ENCODE peak calls at places on chromosomes 11 and 22, in ten cellular contexts. E is RWPE1; R is effector memory CD4-positive, alpha-beta T cell; N is SK-N-MC; Z is substantia nigra; B is CD4-positive, CD25-positive, alpha-beta regulatory T cell; J is foreskin keratinocyte; X is HCT116; M is cardiac muscle cell; G is heart right ventricle. U is an unnamed sample.

GRCh38 chr11:16584569-16584968 is 153.9 kb upstream of the C11orf58 start:
- DNase-seq in J (no peak), B (no peak), R (no peak), E (no peak), X (no peak), Z (no peak), G (no peak), N (no peak), M (no peak), U (no peak)

GRCh38 chr11:13221722-13222121 is 55.9 kb upstream of the BMAL1 start:
- DNase-seq in R (no peak), M (no peak), X (no peak), N (no peak), Z (no peak), B (no peak), E (no peak), J (no peak), G (no peak), U (no peak)

GRCh38 chr22:20109411-20110358 is 6.2 kb upstream of the RANBP1 start:
- DNase-seq in J (no peak), G (peak), R (no peak), N (no peak), Z (no peak), X (no peak), E (no peak), M (no peak), B (no peak), U (no peak)

GRCh38 chr11:66291706-66292542 is at the start of gene TMEM151A:
- DNase-seq in R (no peak), J (no peak), Z (peak), G (no peak), M (no peak), B (no peak), N (no peak), X (no peak), E (no peak), U (no peak)

GRCh38 chr11:68255526-68255925 is 16.2 kb downstream of the C11orf24 start:
- DNase-seq in E (no peak), N (no peak), R (no peak), J (no peak), G (no peak), Z (no peak), B (no peak), M (peak), X (no peak), U (no peak)

GRCh38 chr22:24953294-24954113 is 988 bp downstream of the KIAA1671 start:
- DNase-seq in B (no peak), R (no peak), Z (no peak), G (peak), M (no peak), J (no peak), X (no peak), E (no peak), N (no peak), U (no peak)

GRCh38 chr22:24176630-24177029 is 4.7 kb upstream of the SUSD2 start:
- DNase-seq in Z (no peak), G (peak), R (no peak), E (no peak), X (no peak), B (no peak), M (no peak), N (no peak), J (no peak), U (no peak)

GRCh38 chr11:7031346-7031957 is 11.2 kb downstream of the NLRP14 start:
- DNase-seq in B (no peak), X (no peak), R (no peak), N (no peak), M (no peak), G (no peak), E (no peak), Z (no peak), J (no peak), U (no peak)

GRCh38 chr11:64650923-64651523 is 60.0 kb downstream of the SLC22A12 start:
- DNase-seq in X (peak), J (no peak), Z (no peak), G (no peak), M (peak), N (no peak), E (peak), R (no peak), B (no peak), U (no peak)

GRCh38 chr11:15889972-15890371 is 466.4 kb downstream of the SOX6 start:
- DNase-seq in X (no peak), B (no peak), M (peak), N (no peak), G (no peak), J (no peak), Z (no peak), R (no peak), E (no peak), U (no peak)

GRCh38 chr11:100925935-100926334 is 203.7 kb downstream of the PGR start:
- DNase-seq in E (peak), J (peak), R (no peak), Z (no peak), N (no peak), G (no peak), M (peak), X (peak), B (no peak), U (no peak)

GRCh38 chr11:59719556-59719955 is 5.9 kb upstream of the OR10V1 start:
- DNase-seq in Z (no peak), X (no peak), R (no peak), G (no peak), J (no peak), B (no peak), M (no peak), N (no peak), E (no peak), U (no peak)

GRCh38 chr11:44329472-44330230 is 19.7 kb upstream of the ALX4 start:
- DNase-seq in G (no peak), B (no peak), E (no peak), R (no peak), X (no peak), N (no peak), J (no peak), M (no peak), Z (no peak), U (no peak)

GRCh38 chr11:108324587-108324986 is 101.7 kb downstream of the ATM start:
- DNase-seq in Z (no peak), X (no peak), M (peak), G (no peak), N (no peak), E (no peak), J (no peak), B (no peak), R (no peak), U (no peak)

GRCh38 chr11:18987454-18988231 is 48.4 kb upstream of the MRGPRX1 start:
- DNase-seq in R (no peak), J (peak), M (no peak), X (peak), G (no peak), Z (no peak), N (no peak), B (no peak), E (peak), U (no peak)

GRCh38 chr11:10351768-10352641 is 47.1 kb downstream of the ADM start:
- DNase-seq in R (no peak), Z (no peak), X (no peak), N (no peak), E (no peak), J (no peak), G (peak), B (no peak), M (peak), U (no peak)

GRCh38 chr11:71581826-71582225 is 849 bp downstream of the KRTAP5-11 start:
- DNase-seq in N (no peak), X (no peak), Z (no peak), G (no peak), B (no peak), M (no peak), E (no peak), J (no peak), R (no peak), U (no peak)

GRCh38 chr22:17012267-17012666 is 4.2 kb upstream of the GAB4 start:
- DNase-seq in Z (no peak), E (no peak), N (no peak), X (no peak), B (no peak), G (no peak), R (no peak), J (no peak), M (no peak), U (no peak)

GRCh38 chr11:7019500-7020182 is 505 bp downstream of the ZNF214 start:
- DNase-seq in J (no peak), M (peak), E (peak), X (no peak), Z (no peak), N (no peak), B (no peak), R (no peak), G (peak), U (no peak)

GRCh38 chr22:29301716-29302401 is 4.6 kb upstream of the GAS2L1 start:
- DNase-seq in Z (no peak), E (no peak), N (no peak), G (no peak), R (no peak), J (no peak), B (no peak), X (no peak), M (no peak), U (no peak)

GRCh38 chr22:50119169-50119767 is 29.5 kb downstream of the MOV10L1 start:
- DNase-seq in B (no peak), M (no peak), Z (no peak), X (no peak), N (no peak), J (no peak), G (no peak), R (no peak), E (no peak), U (no peak)

GRCh38 chr22:49497266-49497665 is 330.4 kb downstream of the BRD1 start:
- DNase-seq in E (no peak), J (no peak), X (peak), B (no peak), N (no peak), R (no peak), Z (no peak), G (no peak), M (no peak), U (no peak)

GRCh38 chr22:29689872-29690213 is 30.0 kb upstream of the CABP7 start:
- DNase-seq in X (no peak), B (peak), G (peak), J (no peak), M (peak), N (no peak), R (no peak), E (no peak), Z (peak), U (peak)

GRCh38 chr11:36452231-36452630 is 57.8 kb downstream of the TRAF6 start:
- DNase-seq in R (no peak), G (no peak), J (no peak), E (no peak), B (no peak), X (no peak), M (peak), Z (no peak), N (no peak), U (no peak)

GRCh38 chr11:120129570-120129969 is 8.3 kb downstream of the TRIM29 start:
- DNase-seq in B (no peak), E (no peak), R (no peak), M (no peak), Z (no peak), X (no peak), G (no peak), N (no peak), J (no peak), U (no peak)

GRCh38 chr22:47629273-47629711 is 866.8 kb downstream of the TBC1D22A start:
- DNase-seq in N (no peak), R (no peak), X (no peak), E (no peak), J (no peak), G (no peak), M (no peak), B (no peak), Z (no peak), U (no peak)

GRCh38 chr22:49575703-49576081 is 252.0 kb downstream of the BRD1 start:
- DNase-seq in E (no peak), X (no peak), M (no peak), R (no peak), N (no peak), J (no peak), G (no peak), Z (no peak), B (no peak), U (no peak)

GRCh38 chr22:44623771-44624510 is 78.1 kb upstream of the PRR5 start:
- DNase-seq in E (peak), N (no peak), G (no peak), R (no peak), X (no peak), M (peak), B (no peak), J (no peak), Z (no peak), U (no peak)

GRCh38 chr11:8352852-8353505 is 89.3 kb upstream of the LMO1 start:
- DNase-seq in X (no peak), E (peak), G (no peak), B (no peak), R (no peak), N (no peak), Z (no peak), M (no peak), J (no peak), U (no peak)

GRCh38 chr11:8355418-8355742 is 91.7 kb upstream of the LMO1 start:
- DNase-seq in E (no peak), B (no peak), M (no peak), J (no peak), Z (no peak), N (no peak), G (no peak), X (no peak), R (no peak), U (no peak)

GRCh38 chr11:8356216-8356615 is 92.5 kb upstream of the LMO1 start:
- DNase-seq in Z (no peak), N (no peak), R (no peak), E (no peak), B (no peak), J (no peak), X (no peak), M (no peak), G (no peak), U (no peak)

GRCh38 chr11:8356731-8357504 is 93.2 kb upstream of the LMO1 start:
- DNase-seq in B (no peak), N (no peak), M (peak), X (no peak), E (no peak), G (peak), J (no peak), Z (no peak), R (no peak), U (no peak)

DNA sequence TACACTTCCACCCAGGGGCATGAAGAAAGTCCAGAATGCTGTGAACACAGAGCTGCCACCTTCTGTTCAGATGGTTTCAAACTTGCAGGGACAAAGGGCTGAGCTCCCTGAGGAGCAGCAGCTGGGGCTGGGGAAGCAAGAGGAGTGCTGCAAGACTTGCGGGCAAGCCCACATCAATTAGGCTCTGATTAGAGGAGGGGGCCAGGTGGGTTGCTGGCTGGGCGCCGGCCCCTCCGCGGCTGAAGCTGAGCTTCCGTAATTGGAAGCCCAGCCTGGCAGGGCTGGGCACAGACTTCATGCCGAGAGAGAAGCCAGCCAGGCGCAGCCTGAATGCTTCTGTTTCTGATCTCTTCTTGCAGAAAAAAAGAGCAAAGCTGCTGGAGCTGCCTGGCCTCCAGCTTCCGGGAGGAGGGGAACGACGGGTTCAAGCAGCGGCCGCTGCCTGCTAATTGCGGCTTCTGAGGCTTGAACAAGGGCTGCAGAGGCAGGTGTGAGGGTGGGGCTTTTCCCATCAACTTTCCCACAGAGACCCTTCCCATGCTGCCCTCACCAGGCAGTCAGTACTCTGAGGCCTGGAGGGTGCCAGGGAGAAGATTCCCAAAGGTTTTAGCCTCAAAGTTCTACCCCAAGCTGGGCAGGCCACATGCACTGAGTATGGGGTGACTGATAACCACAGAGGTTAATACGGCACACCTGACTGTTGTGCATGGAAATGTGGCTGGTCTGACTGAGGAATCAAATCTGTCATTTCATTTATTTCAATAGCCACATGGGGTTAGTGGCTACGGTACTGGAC is 91.1 kb upstream of the LMO1 start:
- DNase-seq in E (no peak), B (no peak), M (peak), J (no peak), N (no peak), R (no peak), X (no peak), Z (no peak), G (no peak), U (no peak)
- H3K27ac ChIP-seq in E (no peak), B (no peak), M (no peak), J (no peak), N (no peak), R (no peak), X (no peak), Z (peak), G (no peak), U (no peak)

DNA sequence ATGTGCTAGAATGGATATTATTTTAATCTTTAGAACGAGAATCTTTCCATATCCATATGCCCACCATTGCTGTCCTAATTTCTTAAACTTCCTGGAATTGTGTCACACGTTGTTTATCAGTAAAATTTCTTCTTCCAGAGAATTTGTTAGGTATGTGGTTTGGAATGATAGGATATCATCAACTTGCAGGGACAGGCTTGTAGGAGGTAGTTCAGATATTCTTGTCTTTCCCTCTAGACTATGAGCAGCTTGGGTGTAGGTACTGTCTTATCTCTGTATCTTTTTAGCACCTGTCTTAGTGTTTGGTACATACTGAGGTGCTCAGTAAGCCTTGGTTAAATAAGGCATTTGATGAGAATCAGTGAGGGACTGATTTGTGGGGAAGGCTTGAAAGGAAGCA is 3.4 kb downstream of the CTNND1 start:
- DNase-seq in M (no peak), E (no peak), R (no peak), X (no peak), N (no peak), G (no peak), Z (no peak), B (no peak), J (no peak), U (no peak)
- H3K27ac ChIP-seq in M (peak), E (no peak), R (no peak), X (no peak), N (no peak), G (peak), Z (no peak), B (no peak), J (peak), U (no peak)

GRCh38 chr22:46112405-46112804 is 37.9 kb upstream of the PPARA start:
- DNase-seq in B (no peak), J (no peak), R (no peak), Z (no peak), N (no peak), X (no peak), E (no peak), M (no peak), G (no peak), U (no peak)
- H3K27ac ChIP-seq in B (no peak), J (no peak), R (no peak), Z (peak), N (peak), X (peak), E (peak), M (no peak), G (peak), U (peak)

DNA sequence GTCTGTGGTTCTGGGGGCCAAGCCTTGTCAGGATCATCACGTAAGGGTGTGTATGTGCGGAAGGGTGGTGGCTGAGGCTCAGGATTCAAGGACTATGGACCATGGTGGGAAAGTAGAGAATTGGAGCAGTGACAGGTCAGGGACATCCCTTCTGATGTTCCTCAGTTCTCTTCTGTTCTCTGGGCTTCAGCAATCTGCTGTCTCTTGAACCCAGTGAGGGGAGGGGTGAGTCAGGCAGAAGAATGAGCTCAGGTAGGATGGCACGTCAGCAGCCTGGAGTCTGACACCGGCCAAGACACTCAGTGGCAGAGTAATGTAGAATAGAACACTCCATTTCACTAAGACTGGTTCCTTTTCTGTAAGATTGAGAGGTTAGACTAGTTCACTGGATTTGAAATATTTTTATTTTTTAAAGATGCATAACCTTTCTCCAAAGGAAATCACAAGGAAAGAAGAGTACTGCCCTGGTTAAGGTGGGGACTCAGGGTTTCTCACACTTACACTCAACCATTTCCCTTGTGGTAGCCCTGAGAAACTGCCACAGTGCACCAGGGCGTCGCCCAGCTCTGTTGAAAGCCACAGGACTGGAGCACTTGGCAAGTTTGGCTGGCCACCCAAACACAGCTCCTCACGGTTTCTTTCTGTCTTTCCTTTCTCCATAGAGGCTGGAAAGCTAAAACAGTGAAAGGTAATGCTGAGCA is 23.2 kb upstream of the MICAL2 start:
- DNase-seq in E (peak), B (peak), J (peak), N (no peak), R (peak), G (no peak), Z (no peak), M (peak), X (peak), U (no peak)
- H3K27ac ChIP-seq in E (peak), B (peak), J (peak), N (no peak), R (peak), G (peak), Z (no peak), M (no peak), X (peak), U (no peak)

DNA sequence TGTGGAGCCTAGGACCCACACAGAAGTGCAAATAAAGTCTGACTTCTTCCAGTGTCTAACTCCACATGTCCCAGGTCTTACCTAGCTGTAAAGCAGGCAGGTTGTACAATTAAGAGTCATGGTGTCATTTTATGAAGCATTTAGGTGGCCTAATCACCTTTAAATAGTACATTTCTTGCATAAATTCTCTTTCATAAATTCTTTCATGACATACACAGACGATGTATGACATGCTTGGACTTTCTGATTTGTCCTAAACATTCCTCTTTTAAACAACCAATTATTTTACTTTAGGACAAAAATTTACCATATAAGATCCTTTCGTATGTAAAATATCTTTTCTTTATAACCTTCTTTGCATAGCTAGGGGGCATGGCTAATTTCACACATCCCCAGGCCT is 31.3 kb downstream of the TSKU start:
- DNase-seq in G (no peak), M (no peak), N (no peak), B (no peak), J (no peak), Z (no peak), E (no peak), R (no peak), X (no peak), U (no peak)
- H3K27ac ChIP-seq in G (no peak), M (no peak), N (no peak), B (no peak), J (no peak), Z (no peak), E (no peak), R (no peak), X (no peak), U (no peak)

U was measured in caudate nucleus.